ENCODE peak calls at places on chromosomes 11 and 22, in five cellular contexts. E is NCI-H187 treated with DMSO at 0.1 percent for 48 hours; V is CD8-positive, alpha-beta T cell; K is nephron progenitor cell; O is activated T-cell treated with anti-CD3 and anti-CD28 coated beads, Interleukin-2, amount 50 U/mL, for 24 hours. A is an unnamed sample.

GRCh38 chr11:35932641-35933571 is 11.0 kb upstream of the LDLRAD3 start:
- DNase-seq in E (no peak), V (no peak), K (no peak), O (no peak), A (no peak)

GRCh38 chr22:46102159-46102558 is 48.2 kb upstream of the PPARA start:
- DNase-seq in E (no peak), V (no peak), K (no peak), O (no peak), A (no peak)

GRCh38 chr22:38572065-38572464 is 2.1 kb upstream of the DMC1 start:
- DNase-seq in E (no peak), V (no peak), K (peak), O (no peak), A (peak)

GRCh38 chr11:98772799-98773198 is 247.9 kb upstream of the CNTN5 start:
- DNase-seq in E (no peak), V (no peak), K (no peak), O (no peak), A (no peak)

GRCh38 chr11:75330279-75330678 is 21.2 kb downstream of the ARRB1 start:
- DNase-seq in E (no peak), V (no peak), K (no peak), O (no peak), A (no peak)

GRCh38 chr11:69834811-69835800 is 15.9 kb upstream of the FGF3 start:
- DNase-seq in E (no peak), V (no peak), K (no peak), O (no peak), A (no peak)

GRCh38 chr11:2443406-2443805 is 908 bp downstream of the TRPM5 start:
- DNase-seq in E (no peak), V (no peak), K (no peak), O (no peak), A (peak)

GRCh38 chr11:1573077-1573846 is 1.2 kb upstream of the DUSP8 start:
- DNase-seq in E (no peak), V (no peak), K (no peak), O (peak), A (peak)

GRCh38 chr11:34356130-34356529 is 1.7 kb downstream of the ABTB2 start:
- DNase-seq in E (no peak), V (no peak), K (no peak), O (no peak), A (no peak)

GRCh38 chr11:113242767-113243397 is 71.5 kb upstream of the TTC12 start:
- DNase-seq in E (no peak), V (no peak), K (no peak), O (no peak), A (peak)

GRCh38 chr11:12769834-12770345 is 95.7 kb downstream of the TEAD1 start:
- DNase-seq in E (no peak), V (no peak), K (no peak), O (no peak), A (no peak)

GRCh38 chr11:57202282-57202681 is 20.5 kb downstream of the LRRC55 start:
- DNase-seq in E (no peak), V (no peak), K (no peak), O (no peak), A (no peak)

GRCh38 chr11:124114942-124115781 is at the start of gene VWA5A:
- DNase-seq in E (no peak), V (peak), K (peak), O (peak), A (peak)